ENCODE peak calls at places on chromosome 2, in seven cellular contexts. G is GM12865, A is PC-9, F is fibroblast of lung, I is neural progenitor cell, J is uterus, Y is choroid plexus epithelial cell. R is an unnamed sample.
A peak's percentile ranks its signal among the peaks of the same experiment; 100 is the strongest.

GRCh38 chr2:209495855-209496585 is 72.2 kb downstream of the MAP2 start:
- DNase-seq in A (peak; percentile 92), J (no peak), G (no peak), I (no peak), Y (peak; percentile 98), F (peak; percentile 99), R (peak; percentile 99)

GRCh38 chr2:191961556-191961955 is 114.7 kb upstream of the CAVIN2 start:
- DNase-seq in G (no peak), F (peak; percentile 61), I (no peak), Y (no peak), A (no peak), J (no peak), R (peak; percentile 48)

GRCh38 chr2:172021955-172022354 is 22.2 kb downstream of the METAP1D start:
- DNase-seq in G (no peak), Y (peak; percentile 44), A (no peak), J (no peak), I (peak; percentile 32), F (peak; percentile 52), R (peak; percentile 52)

GRCh38 chr2:54455584-54456525 is at the start of gene SPTBN1:
- DNase-seq in I (peak; percentile 92), G (no peak), F (peak; percentile 94), Y (peak; percentile 96), J (peak; percentile 93), A (peak; percentile 45), R (peak; percentile 88)

GRCh38 chr2:133605031-133605773 is 36.9 kb upstream of the NCKAP5 start:
- DNase-seq in Y (no peak), F (peak; percentile 54), A (no peak), I (peak; percentile 53), G (no peak), J (no peak), R (no peak)

GRCh38 chr2:234771176-234771575 is 180.6 kb upstream of the SH3BP4 start:
- DNase-seq in G (no peak), Y (no peak), I (no peak), A (no peak), J (no peak), F (peak; percentile 61), R (no peak)

GRCh38 chr2:204504594-204504993 is 40.7 kb upstream of the PARD3B start:
- DNase-seq in G (no peak), J (no peak), I (no peak), A (no peak), F (no peak), Y (no peak), R (no peak)

GRCh38 chr2:171966688-171967087 is 33.1 kb upstream of the METAP1D start:
- DNase-seq in J (no peak), I (no peak), A (no peak), F (no peak), Y (no peak), G (no peak), R (no peak)

GRCh38 chr2:199466704-199467461 is 9.1 kb upstream of the SATB2 start:
- DNase-seq in J (no peak), Y (no peak), G (no peak), A (no peak), F (no peak), I (peak; percentile 57), R (no peak)

GRCh38 chr2:199470361-199470671 is 12.6 kb upstream of the SATB2 start:
- DNase-seq in A (no peak), G (no peak), J (no peak), I (no peak), Y (no peak), F (no peak), R (no peak)

GRCh38 chr2:199469514-199470360 is 12.0 kb upstream of the SATB2 start:
- DNase-seq in F (no peak), Y (no peak), J (no peak), A (no peak), G (no peak), I (peak; percentile 18), R (no peak)

GRCh38 chr2:199467462-199467822 is 9.7 kb upstream of the SATB2 start:
- DNase-seq in Y (no peak), G (no peak), A (no peak), F (no peak), I (peak; percentile 53), J (no peak), R (no peak)

GRCh38 chr2:199468561-199469513 is 11.1 kb upstream of the SATB2 start:
- DNase-seq in I (peak; percentile 80), J (no peak), A (no peak), G (no peak), Y (no peak), F (no peak), R (no peak)
- TF ChIP-seq CTCF in I (peak; percentile 43), J (no peak), A (no peak), G (no peak), Y (no peak), F (no peak), R (peak; percentile 24)

GRCh38 chr2:222506230-222506934 is 82.0 kb downstream of the SGPP2 start:
- DNase-seq in F (no peak), G (no peak), A (no peak), J (no peak), I (no peak), Y (no peak), R (no peak)

GRCh38 chr2:222504191-222504590 is 79.8 kb downstream of the SGPP2 start:
- DNase-seq in F (no peak), A (no peak), Y (no peak), G (no peak), I (no peak), J (no peak), R (no peak)

GRCh38 chr2:222499226-222499625 is 74.9 kb downstream of the SGPP2 start:
- DNase-seq in Y (no peak), A (no peak), J (no peak), G (no peak), I (no peak), F (no peak), R (no peak)

DNA sequence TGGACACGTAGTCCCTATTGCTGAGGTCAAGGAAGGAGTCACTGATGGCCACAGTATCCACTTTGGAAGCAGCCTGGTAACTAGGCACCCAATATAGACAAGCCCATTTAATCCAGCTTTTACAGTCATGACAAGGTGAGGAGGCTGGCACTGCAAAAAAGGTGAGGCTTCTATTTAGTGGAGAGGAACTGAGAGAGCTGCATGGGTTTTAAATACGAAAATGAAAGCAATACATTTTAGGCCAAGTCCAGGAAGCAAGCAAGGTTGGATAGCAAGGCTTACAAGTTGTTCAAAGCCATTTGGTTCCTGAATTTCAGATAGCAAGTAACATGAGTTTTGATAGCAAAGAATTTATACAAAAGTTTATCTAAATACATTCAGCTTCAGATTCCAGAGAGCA is 80.4 kb downstream of the SGPP2 start:
- DNase-seq in J (no peak), I (no peak), G (peak; percentile 65), A (no peak), Y (no peak), F (no peak), R (no peak)
- H3K4me3 ChIP-seq in J (no peak overlapping the region), I (no peak overlapping the region), G (no peak overlapping the region), A (no peak overlapping the region), Y (no peak overlapping the region), F (no peak overlapping the region), R (no peak overlapping the region)

GRCh38 chr2:39099311-39099710 is 21.5 kb downstream of the SOS1 start:
- DNase-seq in J (no peak), Y (no peak), F (no peak), I (no peak), G (no peak), A (no peak), R (no peak)

GRCh38 chr2:39093208-39093898 is 27.5 kb downstream of the SOS1 start:
- DNase-seq in I (no peak), G (peak; percentile 52), A (no peak), J (no peak), F (no peak), Y (no peak), R (no peak)

GRCh38 chr2:39091535-39091934 is 29.3 kb downstream of the SOS1 start:
- DNase-seq in I (peak; percentile 27), Y (no peak), A (no peak), F (no peak), G (no peak), J (no peak), R (no peak)

GRCh38 chr2:39094717-39095363 is 26.0 kb downstream of the SOS1 start:
- DNase-seq in I (no peak), G (peak; percentile 88), A (peak; percentile 50), Y (peak; percentile 75), J (no peak), F (peak; percentile 9), R (peak; percentile 71)

DNA sequence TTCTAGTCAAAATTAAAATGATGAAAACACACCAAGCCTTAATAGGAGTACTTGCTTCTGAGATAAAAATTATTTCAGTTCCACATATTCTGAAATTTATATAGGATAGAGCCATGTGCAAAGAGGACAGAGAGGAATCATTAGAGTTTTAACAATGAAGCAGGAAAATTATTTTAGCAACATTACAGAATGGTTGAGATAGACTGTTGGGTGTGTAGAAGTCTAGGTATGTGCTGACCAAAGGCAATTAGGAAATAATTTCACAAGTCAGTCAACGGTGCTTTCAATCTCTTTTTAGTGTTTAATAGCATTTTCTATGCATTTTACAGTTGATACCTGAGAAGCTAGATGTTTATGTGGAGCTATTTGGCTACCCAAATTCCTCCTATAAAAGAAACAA is 25.2 kb downstream of the SOS1 start:
- DNase-seq in I (no peak), F (no peak), G (no peak), A (no peak), Y (no peak), J (no peak), R (no peak)
- TF ChIP-seq CTCF in I (no peak), F (no peak), G (no peak), A (no peak), Y (no peak), J (no peak), R (no peak)

GRCh38 chr2:77519164-77519887 is 2.9 kb downstream of the LRRTM4 start:
- DNase-seq in A (no peak), J (no peak), Y (no peak), G (no peak), F (no peak), I (no peak), R (no peak)
- H3K4me3 ChIP-seq in A (no peak overlapping the region), J (no peak overlapping the region), Y (no peak overlapping the region), G (no peak overlapping the region), F (no peak overlapping the region), I (no peak overlapping the region), R (no peak overlapping the region)

GRCh38 chr2:219176818-219177593 is at the start of gene CNPPD1:
- DNase-seq in G (peak; percentile 94), I (peak; percentile 92), J (peak; percentile 88), A (peak; percentile 68), F (peak; percentile 76), Y (peak; percentile 76), R (peak; percentile 69)
- TF ChIP-seq CTCF in G (no peak), I (no peak), J (no peak), A (no peak), F (no peak), Y (no peak), R (no peak)

R was measured in fibroblast of the aortic adventitia.